ENCODE peak calls at places on chromosomes 13 and 19, in five cellular contexts. M, N, I, L and P are unnamed samples.

GRCh38 chr13:32840840-32841713 is 175.1 kb upstream of the KL start:
- DNase-seq in I (no peak), M (no peak), N (no peak), L (no peak), P (no peak)

GRCh38 chr13:20127563-20128458 is 33.0 kb downstream of the GJA3 start:
- DNase-seq in M (peak), I (peak), N (peak), L (peak), P (no peak)

GRCh38 chr13:50153401-50153800 is 138.2 kb downstream of the KCNRG start:
- DNase-seq in L (no peak), M (no peak), I (no peak), N (no peak), P (no peak)

GRCh38 chr13:41900918-41901317 is 60.0 kb downstream of the VWA8 start:
- DNase-seq in I (no peak), L (no peak), M (peak), N (peak), P (no peak)

GRCh38 chr13:84025828-84026227 is 143.6 kb upstream of the SLITRK1 start:
- DNase-seq in L (no peak), I (no peak), M (no peak), N (no peak), P (no peak)

GRCh38 chr13:59879281-59879680 is 284.4 kb downstream of the DIAPH3 start:
- DNase-seq in L (no peak), N (no peak), M (no peak), I (no peak), P (no peak)

GRCh38 chr19:31170046-31170445 is 179.2 kb downstream of the TSHZ3 start:
- DNase-seq in I (no peak), L (no peak), N (no peak), M (no peak), P (no peak)

GRCh38 chr13:21837841-21838551 is 167.1 kb downstream of the FGF9 start:
- DNase-seq in I (no peak), M (peak), N (peak), L (peak), P (no peak)

GRCh38 chr19:16814526-16815100 is 14.6 kb upstream of the SIN3B start:
- DNase-seq in N (peak), L (no peak), M (no peak), I (no peak), P (no peak)

GRCh38 chr13:33242984-33243617 is 42.5 kb downstream of the STARD13 start:
- DNase-seq in N (no peak), I (no peak), L (no peak), M (no peak), P (no peak)

GRCh38 chr19:38564981-38565685 is 52.6 kb downstream of the MAP4K1 start:
- DNase-seq in L (no peak), I (no peak), M (no peak), N (no peak), P (no peak)

GRCh38 chr13:106990594-106990993 is 422.7 kb upstream of the ARGLU1 start:
- DNase-seq in L (no peak), N (peak), I (no peak), M (no peak), P (no peak)

GRCh38 chr19:51341066-51341465 is 873 bp downstream of the VSIG10L start:
- DNase-seq in N (no peak), L (no peak), M (no peak), I (peak), P (no peak)

GRCh38 chr13:28865312-28865711 is 45.2 kb downstream of the MTUS2 start:
- DNase-seq in I (no peak), N (no peak), M (no peak), L (no peak), P (no peak)

GRCh38 chr19:40524655-40525054 is 52.0 kb upstream of the SHKBP1 start:
- DNase-seq in M (no peak), N (no peak), I (no peak), L (no peak), P (no peak)

GRCh38 chr19:30214651-30215051 is 157.5 kb upstream of the ZNF536 start:
- DNase-seq in I (no peak), M (no peak), N (no peak), L (no peak), P (no peak)

GRCh38 chr19:47111682-47112165 is 1.9 kb downstream of the ZC3H4 start:
- DNase-seq in L (no peak), M (no peak), N (no peak), I (no peak), P (no peak)

GRCh38 chr19:47112166-47112663 is 1.4 kb downstream of the ZC3H4 start:
- DNase-seq in I (peak), M (peak), L (peak), N (peak), P (peak)

GRCh38 chr19:47111081-47111589 is 2.4 kb downstream of the ZC3H4 start:
- DNase-seq in I (peak), L (no peak), M (no peak), N (no peak), P (no peak)

GRCh38 chr19:47112664-47113445 is 721 bp downstream of the ZC3H4 start:
- DNase-seq in N (peak), M (peak), L (peak), I (peak), P (peak)

GRCh38 chr19:47113446-47114348 is at the start of gene ZC3H4:
- DNase-seq in I (peak), L (peak), M (peak), N (peak), P (peak)
- TF ChIP-seq POLR2A in I (peak), L (no peak), M (peak), N (peak), P (no peak)

GRCh38 chr19:44948763-44949374 is 3.0 kb downstream of the APOC2 start:
- DNase-seq in L (no peak), I (no peak), M (no peak), N (no peak), P (no peak)
- TF ChIP-seq POLR2A in L (no peak), I (no peak), M (no peak), N (no peak), P (no peak)

GRCh38 chr19:5790573-5791520 is at the start of gene DUS3L:
- DNase-seq in I (peak), M (peak), L (peak), N (peak), P (peak)
- TF ChIP-seq POLR2A in I (peak), M (peak), L (no peak), N (peak), P (peak)

GRCh38 chr19:5615756-5616327 is 6.7 kb downstream of the SAFB2 start:
- DNase-seq in M (no peak), I (no peak), L (no peak), N (peak), P (peak)

GRCh38 chr19:5621311-5621944 is 1.1 kb downstream of the SAFB2 start:
- DNase-seq in L (peak), I (peak), N (no peak), M (no peak), P (no peak)

GRCh38 chr19:5621945-5622464 is 571 bp downstream of the SAFB2 start:
- DNase-seq in L (peak), M (no peak), I (peak), N (no peak), P (no peak)

GRCh38 chr19:5617080-5617479 is 5.5 kb downstream of the SAFB2 start:
- DNase-seq in N (no peak), M (no peak), L (no peak), I (no peak), P (no peak)

GRCh38 chr19:5618591-5618990 is 4.0 kb downstream of the SAFB2 start:
- DNase-seq in M (no peak), I (no peak), L (no peak), N (no peak), P (no peak)
- TF ChIP-seq POLR2A in M (no peak), I (no peak), L (no peak), N (no peak), P (no peak)

GRCh38 chr19:10110076-10110971 is 1.2 kb upstream of the P2RY11 start:
- DNase-seq in M (no peak), L (no peak), I (no peak), N (no peak), P (no peak)
- TF ChIP-seq POLR2A in M (no peak), L (no peak), I (no peak), N (no peak), P (no peak)

GRCh38 chr19:3094638-3095374 is 644 bp downstream of the GNA11 start:
- DNase-seq in N (peak), L (no peak), M (no peak), I (no peak), P (no peak)

GRCh38 chr19:3097442-3097871 is 3.3 kb downstream of the GNA11 start:
- DNase-seq in M (no peak), N (no peak), I (no peak), L (no peak), P (no peak)

GRCh38 chr19:3096902-3097326 is 2.8 kb downstream of the GNA11 start:
- DNase-seq in I (no peak), N (no peak), L (no peak), M (peak), P (no peak)

GRCh38 chr19:3095375-3096191 is 1.4 kb downstream of the GNA11 start:
- DNase-seq in I (no peak), L (no peak), N (no peak), M (peak), P (no peak)

GRCh38 chr19:3096267-3096901 is 2.2 kb downstream of the GNA11 start:
- DNase-seq in N (no peak), I (no peak), M (no peak), L (no peak), P (no peak)
- TF ChIP-seq POLR2A in N (no peak), I (no peak), M (no peak), L (no peak), P (no peak)

GRCh38 chr19:48333467-48334384 is 8.4 kb downstream of the EMP3 start:
- DNase-seq in N (peak), I (peak), L (peak), M (no peak), P (no peak)
- TF ChIP-seq POLR2A in N (peak), I (peak), L (no peak), M (no peak), P (no peak)

GRCh38 chr13:23794267-23795161 is 94.7 kb downstream of the MIPEP start:
- DNase-seq in L (no peak), I (no peak), M (no peak), N (peak), P (no peak)
- TF ChIP-seq POLR2A in L (no peak), I (no peak), M (no peak), N (no peak), P (no peak)

DNA sequence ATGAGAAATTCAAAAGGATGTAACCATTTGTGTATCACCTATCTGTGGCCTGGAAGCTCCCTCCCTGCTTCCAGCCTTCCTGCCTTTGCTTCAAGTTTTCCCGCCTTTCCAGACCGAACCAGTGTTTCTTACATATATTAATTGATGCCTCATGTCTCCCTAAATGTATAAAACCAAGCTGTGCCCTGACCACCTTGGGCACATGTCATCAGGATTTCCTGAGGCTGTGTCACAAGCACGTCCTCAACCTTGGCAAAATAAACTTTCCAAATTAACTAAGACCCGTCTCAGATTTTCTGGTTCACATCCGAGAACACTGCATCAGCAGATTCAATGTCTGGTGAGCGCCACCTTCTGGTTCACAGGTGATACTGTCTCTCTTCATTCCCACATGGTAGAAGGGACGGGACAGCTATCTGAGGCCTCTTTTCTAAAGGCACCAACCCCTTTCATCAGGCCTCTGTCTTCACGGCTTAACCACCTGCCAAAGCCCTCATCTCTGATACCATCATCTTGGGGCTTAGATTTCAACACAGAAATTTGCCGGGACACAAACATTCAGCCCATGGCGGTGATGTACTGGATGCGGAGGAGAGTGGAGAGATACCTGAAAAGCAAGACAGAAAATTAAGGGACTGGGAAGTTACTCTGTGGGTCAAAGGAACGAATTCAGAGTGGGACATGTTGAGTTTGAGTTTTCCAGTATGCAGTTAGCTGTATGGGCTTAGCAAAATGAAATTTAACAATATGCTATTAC is 58.7 kb upstream of the PABPC3 start:
- DNase-seq in N (peak), M (peak), L (peak), I (no peak), P (peak)
- TF ChIP-seq POLR2A in N (no peak), M (no peak), L (no peak), I (no peak), P (no peak)

DNA sequence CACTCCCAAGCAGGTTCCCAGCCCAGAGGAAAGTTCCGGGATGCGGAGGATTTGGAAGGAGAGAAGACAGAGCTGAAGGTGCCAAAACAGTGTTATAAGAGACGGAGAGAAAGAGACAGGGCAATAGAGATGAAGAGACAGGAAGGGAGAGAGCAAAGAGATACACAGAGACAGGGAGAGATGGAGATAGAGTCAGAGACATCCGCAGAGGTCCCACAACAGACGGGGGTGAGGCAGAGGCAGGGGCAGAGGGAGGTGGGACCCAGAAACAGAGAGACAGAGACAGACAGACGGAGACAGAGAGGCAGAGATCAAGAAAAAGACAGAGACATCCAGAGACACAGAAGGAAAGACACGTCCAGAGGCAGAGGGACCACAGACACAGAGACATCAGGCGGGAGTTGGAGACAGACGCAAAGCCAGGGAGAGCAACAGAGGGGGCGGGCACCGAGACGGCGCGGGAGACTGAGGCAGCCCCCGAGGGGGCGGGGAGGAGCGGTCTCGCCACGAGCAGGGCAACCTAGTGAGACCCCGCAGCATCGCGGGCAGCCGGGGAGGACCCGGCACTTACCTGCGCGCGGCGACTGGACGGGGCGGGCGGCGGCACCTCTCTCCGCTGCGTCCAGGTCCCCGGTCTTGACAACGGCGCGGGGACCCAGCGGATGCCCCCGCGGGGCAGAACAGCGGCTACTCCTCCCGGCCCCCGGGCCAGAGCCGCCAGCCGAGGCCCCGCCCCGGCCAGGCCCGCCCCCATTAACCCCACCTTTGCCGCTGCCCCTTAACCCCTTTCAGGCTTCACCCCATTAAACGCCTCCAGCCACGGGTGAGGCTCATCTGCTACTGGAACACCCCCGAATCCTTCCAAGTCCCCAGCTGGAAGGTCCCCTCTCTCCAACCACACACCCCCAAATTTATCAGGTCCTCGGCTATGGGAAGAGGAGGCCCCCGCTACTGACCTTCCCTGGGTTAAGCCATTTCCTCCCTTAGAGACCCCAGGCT is at the start of gene GPR4:
- DNase-seq in L (no peak), M (no peak), N (no peak), I (no peak), P (no peak)
- TF ChIP-seq POLR2A in L (no peak), M (no peak), N (no peak), I (no peak), P (no peak)